ENCODE peak calls at places on chromosomes 2 and 18, in ten cellular contexts. Z is neural progenitor cell; B is HT-29; T is SJSA1; D is stimulated activated naive CD4-positive, alpha-beta T cell; A is heart left ventricle; K is mesenteric fat pad; M is uterus; L is stimulated activated CD4-positive, alpha-beta T cell treated with anti-CD3 and anti-CD28 coated beads, TNF-alpha, amount 100 ng/mL, for 1 hour; O is NCI-H2029 treated with DMSO at 0.1 percent for 48 hours. E is an unnamed sample.

GRCh38 chr2:133346654-133347053 is 221.6 kb downstream of the NCKAP5 start:
- DNase-seq in Z (no peak), B (no peak), T (no peak), D (no peak), A (no peak), K (no peak), M (no peak), L (no peak), O (no peak), E (no peak)

GRCh38 chr2:11799826-11800225 is 53.4 kb downstream of the LPIN1 start:
- DNase-seq in Z (no peak), B (no peak), T (no peak), D (no peak), A (no peak), K (no peak), M (no peak), L (no peak), O (no peak), E (no peak)

GRCh38 chr18:8349608-8350323 is 259.5 kb upstream of the RAB12 start:
- DNase-seq in Z (no peak), B (no peak), T (no peak), D (no peak), A (no peak), K (no peak), M (no peak), L (no peak), O (no peak), E (no peak)

GRCh38 chr18:9806905-9807304 is 78.9 kb upstream of the TXNDC2 start:
- DNase-seq in Z (no peak), B (no peak), T (no peak), D (no peak), A (no peak), K (no peak), M (no peak), L (no peak), O (no peak), E (no peak)

GRCh38 chr2:903223-903900 is 47.3 kb upstream of the SNTG2 start:
- DNase-seq in Z (no peak), B (no peak), T (peak), D (no peak), A (no peak), K (peak), M (no peak), L (no peak), O (peak), E (no peak)

GRCh38 chr2:221380686-221381085 is 191.4 kb downstream of the EPHA4 start:
- DNase-seq in Z (no peak), B (no peak), T (no peak), D (no peak), A (no peak), K (no peak), M (no peak), L (no peak), O (no peak), E (no peak)

GRCh38 chr2:225668606-225669266 is 269.2 kb downstream of the NYAP2 start:
- DNase-seq in Z (peak), B (peak), T (peak), D (peak), A (no peak), K (no peak), M (peak), L (no peak), O (peak), E (peak)

GRCh38 chr2:219532378-219532649 is 11.3 kb downstream of the CHPF start:
- DNase-seq in Z (no peak), B (no peak), T (no peak), D (no peak), A (no peak), K (no peak), M (no peak), L (no peak), O (no peak), E (no peak)

GRCh38 chr2:231162036-231162345 is 36.4 kb upstream of the ARMC9 start:
- DNase-seq in Z (no peak), B (no peak), T (peak), D (no peak), A (no peak), K (no peak), M (no peak), L (no peak), O (no peak), E (no peak)

GRCh38 chr2:140154271-140154670 is 1374.1 kb upstream of the NXPH2 start:
- DNase-seq in Z (no peak), B (no peak), T (no peak), D (no peak), A (no peak), K (no peak), M (no peak), L (no peak), O (no peak), E (no peak)